ENCODE peak calls at places on chromosomes 2 and 18, in nine cellular contexts. Z is cardiac muscle cell, F is transverse colon, O is ovary, D is thoracic aorta, L is K562, S is heart left ventricle, J is astrocyte, G is left ventricle myocardium inferior. W is an unnamed sample.
A peak's percentile ranks its signal among the peaks of the same experiment; 100 is the strongest.

GRCh38 chr2:43802135-43802534 is 28.3 kb downstream of the DYNC2LI1 start:
- DNase-seq in Z (no peak), F (no peak), O (no peak), D (no peak), L (no peak), S (no peak), J (no peak), G (no peak), W (no peak)

GRCh38 chr18:12057419-12058039 is 36.1 kb upstream of the ANKRD62 start:
- DNase-seq in Z (no peak), F (no peak), O (no peak), D (no peak), L (no peak), S (no peak), J (no peak), G (no peak), W (no peak)

GRCh38 chr2:68566362-68566761 is 77.0 kb upstream of the PROKR1 start:
- DNase-seq in Z (no peak), F (no peak), O (no peak), D (no peak), L (no peak), S (no peak), J (no peak), G (no peak), W (no peak)

GRCh38 chr18:53639696-53640095 is 584.8 kb downstream of the MBD2 start:
- DNase-seq in Z (no peak), F (no peak), O (no peak), D (no peak), L (no peak), S (peak; percentile 69), J (no peak), G (peak; percentile 34), W (no peak)

GRCh38 chr2:159146930-159147666 is 139.4 kb downstream of the WDSUB1 start:
- DNase-seq in Z (peak; percentile 38), F (peak; percentile 87), O (no peak), D (no peak), L (no peak), S (peak; percentile 66), J (no peak), G (peak; percentile 60), W (peak; percentile 79)

GRCh38 chr2:40401896-40402295 is 50.0 kb downstream of the SLC8A1 start:
- DNase-seq in Z (peak; percentile 84), F (no peak), O (no peak), D (no peak), L (no peak), S (no peak), J (peak; percentile 91), G (no peak), W (no peak)

GRCh38 chr18:35289293-35290069 is 548 bp downstream of the ZSCAN30 start:
- DNase-seq in Z (peak; percentile 20), F (peak; percentile 52), O (peak; percentile 28), D (no peak), L (peak; percentile 17), S (no peak), J (no peak), G (no peak), W (no peak)

GRCh38 chr18:8139971-8140406 is 469.2 kb upstream of the RAB12 start:
- DNase-seq in Z (peak; percentile 9), F (no peak), O (peak; percentile 54), D (no peak), L (no peak), S (peak; percentile 30), J (no peak), G (peak; percentile 37), W (peak; percentile 57)

GRCh38 chr2:20838016-20838415 is 15.1 kb upstream of the LDAH start:
- DNase-seq in Z (no peak), F (no peak), O (no peak), D (no peak), L (no peak), S (no peak), J (no peak), G (no peak), W (no peak)

GRCh38 chr2:178874529-178875240 is 67.5 kb upstream of the TTN start:
- DNase-seq in Z (no peak), F (no peak), O (peak; percentile 34), D (no peak), L (no peak), S (no peak), J (no peak), G (no peak), W (no peak)

GRCh38 chr2:196957881-196958525 is 31.5 kb upstream of the PGAP1 start:
- DNase-seq in Z (no peak), F (no peak), O (no peak), D (no peak), L (no peak), S (no peak), J (no peak), G (no peak), W (no peak)

GRCh38 chr18:58998421-58999203 is 133.9 kb downstream of the ZNF532 start:
- DNase-seq in Z (peak; percentile 88), F (peak; percentile 14), O (peak; percentile 75), D (peak; percentile 61), L (no peak), S (peak; percentile 72), J (peak; percentile 84), G (peak; percentile 72), W (peak; percentile 80)

GRCh38 chr18:11850821-11851155 is 425 bp upstream of the CHMP1B start:
- DNase-seq in Z (peak; percentile 83), F (no peak), O (no peak), D (no peak), L (no peak), S (no peak), J (no peak), G (no peak), W (no peak)

GRCh38 chr2:207531024-207531411 is 1.3 kb downstream of the CREB1 start:
- DNase-seq in Z (peak; percentile 26), F (no peak), O (no peak), D (no peak), L (no peak), S (no peak), J (no peak), G (no peak), W (no peak)

GRCh38 chr18:58314284-58314683 is 270.3 kb downstream of the NEDD4L start:
- DNase-seq in Z (peak; percentile 92), F (peak; percentile 37), O (peak; percentile 22), D (peak; percentile 43), L (no peak), S (peak; percentile 63), J (peak; percentile 95), G (no peak), W (no peak)

GRCh38 chr2:134926231-134926931 is 7.8 kb downstream of the CCNT2 start:
- DNase-seq in Z (peak; percentile 40), F (no peak), O (no peak), D (no peak), L (no peak), S (no peak), J (no peak), G (no peak), W (no peak)

DNA sequence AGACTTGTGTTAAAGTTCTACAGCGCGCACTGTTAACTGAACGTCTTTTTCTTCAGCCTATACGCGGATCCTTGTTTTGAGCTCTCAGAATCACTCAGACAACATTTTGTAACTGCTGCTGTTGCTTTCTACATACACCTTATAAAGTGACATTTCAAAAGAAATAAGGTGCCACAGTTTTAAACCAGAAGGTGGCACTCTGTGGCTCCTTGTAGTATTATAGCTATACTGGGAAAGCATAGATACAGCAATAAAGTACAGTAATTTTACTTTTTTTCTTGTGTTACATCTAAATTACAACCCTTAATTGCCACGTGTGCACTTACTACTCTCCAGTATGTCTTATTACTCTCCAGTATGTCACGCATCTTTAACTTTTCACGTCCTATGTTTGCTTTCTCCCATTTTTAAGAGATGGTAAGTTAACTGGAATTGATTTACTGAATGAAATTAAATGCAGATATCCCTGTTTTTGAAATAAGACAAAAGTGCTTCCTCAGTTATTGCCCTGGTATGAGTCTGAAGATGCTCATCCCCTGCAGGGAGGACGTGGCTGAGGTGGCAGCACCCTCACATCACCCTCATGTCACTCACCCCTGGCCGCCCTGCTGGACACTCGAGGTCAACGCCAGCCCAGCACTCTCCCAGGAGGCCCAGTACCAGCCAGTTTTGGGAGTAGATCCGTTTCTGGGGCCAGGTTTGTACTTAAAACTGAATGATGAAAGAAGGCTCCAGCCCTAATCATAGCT is 37.8 kb downstream of the GORASP2 start:
- DNase-seq in Z (no peak), F (no peak), O (no peak), D (no peak), L (peak; percentile 47), S (no peak), J (no peak), G (no peak), W (no peak)
- TF ChIP-seq CTCF in Z (no peak), F (no peak), O (no peak), D (no peak), L (peak; percentile 73), S (no peak), J (peak; percentile 18), G (no peak), W (no peak)

DNA sequence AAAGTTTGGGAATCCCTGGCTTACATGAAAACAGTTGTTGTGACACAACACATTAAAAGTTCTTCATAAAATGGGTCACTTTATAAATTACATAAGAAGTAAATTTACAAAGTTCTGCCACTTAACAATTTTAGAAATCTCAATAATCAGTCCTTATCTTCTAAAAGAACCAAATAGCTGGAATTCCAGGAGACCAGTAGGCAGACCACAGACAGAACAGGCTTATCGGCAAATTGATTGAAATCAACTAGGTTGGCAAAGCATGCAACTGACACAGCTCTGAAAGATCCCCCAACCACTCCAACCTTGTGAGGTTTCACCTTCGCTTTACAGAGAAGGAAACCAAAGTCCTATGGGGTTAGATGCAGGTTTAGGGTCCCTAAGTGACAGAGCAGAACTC is 103.0 kb downstream of the DNER start:
- DNase-seq in Z (no peak), F (no peak), O (no peak), D (no peak), L (no peak), S (no peak), J (peak; percentile 53), G (no peak), W (no peak)
- H3K27ac ChIP-seq in Z (no peak overlapping the region), F (no peak overlapping the region), O (no peak overlapping the region), D (no peak overlapping the region), L (no peak overlapping the region), S (no peak overlapping the region), J (peak overlapping the region; percentile 90), G (no peak overlapping the region), W (no peak overlapping the region)

DNA sequence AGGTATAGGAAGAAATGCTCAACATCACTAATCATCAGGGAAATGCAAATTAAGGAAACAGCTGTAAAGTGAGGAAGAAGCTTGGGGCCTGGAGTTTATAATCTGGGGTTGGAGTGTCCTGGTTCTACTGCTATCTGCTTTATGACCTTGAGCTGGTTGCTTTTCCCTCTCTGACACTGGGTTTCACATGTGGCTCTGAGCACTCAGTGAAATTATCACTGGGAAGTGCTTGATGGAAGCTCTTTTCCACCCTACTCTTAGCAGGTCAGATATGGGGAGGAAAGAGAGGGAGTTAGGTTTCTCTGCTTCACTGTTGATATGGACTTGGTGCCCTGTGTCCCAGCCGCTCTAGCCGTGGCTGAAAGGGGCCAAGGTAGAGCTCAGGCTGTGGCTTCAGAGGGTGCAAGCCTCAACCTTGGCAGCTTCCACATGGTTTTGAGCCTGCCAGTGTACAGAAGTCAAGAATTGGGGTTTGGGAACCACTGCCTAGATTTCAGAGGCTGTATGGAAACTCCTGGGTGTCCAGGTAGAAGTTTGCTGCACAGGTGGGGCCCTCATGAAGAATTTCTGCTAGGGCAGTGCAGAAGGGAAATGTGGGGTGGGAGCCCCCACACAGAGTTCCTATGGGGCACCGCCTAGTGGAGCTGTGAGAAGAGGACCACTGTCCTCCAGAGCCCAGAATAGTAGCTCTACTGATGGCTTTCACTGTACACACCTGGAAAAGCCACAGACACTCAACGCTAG is 52.3 kb downstream of the INPP4A start:
- DNase-seq in Z (no peak), F (no peak), O (no peak), D (no peak), L (no peak), S (no peak), J (no peak), G (no peak), W (no peak)
- H3K4me1 ChIP-seq in Z (no peaks in the 10 kb centered on the region), F (peaks cover 4% of the 10 kb centered on the region), O (peaks cover 12% of the 10 kb centered on the region), D (peaks cover 18% of the 10 kb centered on the region), L (no peaks in the 10 kb centered on the region), S (peaks cover 80% of the 10 kb centered on the region), J (no peaks in the 10 kb centered on the region), G (peaks cover 77% of the 10 kb centered on the region), W (no peaks in the 10 kb centered on the region)

GRCh38 chr2:42386684-42387083 is 25.7 kb upstream of the COX7A2L start:
- DNase-seq in Z (peak; percentile 4), F (no peak), O (no peak), D (no peak), L (peak; percentile 57), S (no peak), J (no peak), G (no peak), W (no peak)
- TF ChIP-seq CTCF in Z (peak; percentile 37), F (peak; percentile 30), O (no peak), D (no peak), L (peak; percentile 66), S (no peak), J (peak; percentile 42), G (peak; percentile 30), W (no peak)

W was measured in kidney.